ENCODE peak calls at places on chromosomes 13 and 19, in nine cellular contexts. One of them, this sample, is unnamed.

GRCh38 chr19:17867087-17867486 is 4.7 kb upstream of the SLC5A5 start:
- DNase-seq in HFF-Myc: no peak
- DNase-seq in pancreas: no peak
- DNase-seq in bronchial epithelial cell: no peak
- DNase-seq in RWPE1: no peak
- DNase-seq in tibial artery: no peak
- DNase-seq in cardiac muscle cell: no peak
- DNase-seq in GM23338: peak
- DNase-seq in fibroblast of the aortic adventitia: no peak
- DNase-seq in this sample: no peak

GRCh38 chr13:65613004-65613403 is 1617.1 kb downstream of the PCDH9 start:
- DNase-seq in HFF-Myc: no peak
- DNase-seq in pancreas: no peak
- DNase-seq in bronchial epithelial cell: no peak
- DNase-seq in RWPE1: no peak
- DNase-seq in tibial artery: no peak
- DNase-seq in cardiac muscle cell: no peak
- DNase-seq in GM23338: peak
- DNase-seq in fibroblast of the aortic adventitia: no peak
- DNase-seq in this sample: no peak

GRCh38 chr13:45750566-45750965 is 48.4 kb downstream of the CBY2 start:
- DNase-seq in HFF-Myc: no peak
- DNase-seq in pancreas: no peak
- DNase-seq in bronchial epithelial cell: no peak
- DNase-seq in RWPE1: no peak
- DNase-seq in tibial artery: no peak
- DNase-seq in cardiac muscle cell: no peak
- DNase-seq in GM23338: no peak
- DNase-seq in fibroblast of the aortic adventitia: no peak
- DNase-seq in this sample: no peak

GRCh38 chr13:59931621-59932020 is 232.1 kb downstream of the DIAPH3 start:
- DNase-seq in HFF-Myc: no peak
- DNase-seq in pancreas: no peak
- DNase-seq in bronchial epithelial cell: peak
- DNase-seq in RWPE1: no peak
- DNase-seq in tibial artery: no peak
- DNase-seq in cardiac muscle cell: no peak
- DNase-seq in GM23338: no peak
- DNase-seq in fibroblast of the aortic adventitia: no peak
- DNase-seq in this sample: no peak

GRCh38 chr13:111033172-111034133 is 81.7 kb upstream of the ARHGEF7 start:
- DNase-seq in HFF-Myc: no peak
- DNase-seq in pancreas: no peak
- DNase-seq in bronchial epithelial cell: peak
- DNase-seq in RWPE1: no peak
- DNase-seq in tibial artery: no peak
- DNase-seq in cardiac muscle cell: no peak
- DNase-seq in GM23338: no peak
- DNase-seq in fibroblast of the aortic adventitia: no peak
- DNase-seq in this sample: no peak

GRCh38 chr13:92677571-92677970 is 549.0 kb upstream of the GPC6 start:
- DNase-seq in HFF-Myc: no peak
- DNase-seq in pancreas: no peak
- DNase-seq in bronchial epithelial cell: no peak
- DNase-seq in RWPE1: no peak
- DNase-seq in tibial artery: no peak
- DNase-seq in cardiac muscle cell: peak
- DNase-seq in GM23338: peak
- DNase-seq in fibroblast of the aortic adventitia: no peak
- DNase-seq in this sample: no peak

GRCh38 chr19:4115050-4115817 is 8.7 kb downstream of the MAP2K2 start:
- DNase-seq in HFF-Myc: no peak
- DNase-seq in pancreas: no peak
- DNase-seq in bronchial epithelial cell: no peak
- DNase-seq in RWPE1: no peak
- DNase-seq in tibial artery: no peak
- DNase-seq in cardiac muscle cell: peak
- DNase-seq in GM23338: no peak
- DNase-seq in fibroblast of the aortic adventitia: no peak
- DNase-seq in this sample: no peak

GRCh38 chr19:57434386-57435061 is 601 bp upstream of the ZNF749 start:
- DNase-seq in HFF-Myc: no peak
- DNase-seq in pancreas: no peak
- DNase-seq in bronchial epithelial cell: peak
- DNase-seq in RWPE1: no peak
- DNase-seq in tibial artery: no peak
- DNase-seq in cardiac muscle cell: no peak
- DNase-seq in GM23338: peak
- DNase-seq in fibroblast of the aortic adventitia: no peak
- DNase-seq in this sample: no peak

GRCh38 chr19:38229585-38230073 is 5.6 kb upstream of the DPF1 start:
- DNase-seq in HFF-Myc: no peak
- DNase-seq in pancreas: peak
- DNase-seq in bronchial epithelial cell: peak
- DNase-seq in RWPE1: peak
- DNase-seq in tibial artery: no peak
- DNase-seq in cardiac muscle cell: peak
- DNase-seq in GM23338: peak
- DNase-seq in fibroblast of the aortic adventitia: peak
- DNase-seq in this sample: no peak

GRCh38 chr13:113112893-113113845 is 7.6 kb downstream of the F7 start:
- DNase-seq in HFF-Myc: no peak
- DNase-seq in pancreas: no peak
- DNase-seq in bronchial epithelial cell: no peak
- DNase-seq in RWPE1: no peak
- DNase-seq in tibial artery: peak
- DNase-seq in cardiac muscle cell: no peak
- DNase-seq in GM23338: no peak
- DNase-seq in fibroblast of the aortic adventitia: no peak
- DNase-seq in this sample: peak

GRCh38 chr13:33377825-33378224 is 92.3 kb upstream of the STARD13 start:
- DNase-seq in HFF-Myc: no peak
- DNase-seq in pancreas: no peak
- DNase-seq in bronchial epithelial cell: no peak
- DNase-seq in RWPE1: no peak
- DNase-seq in tibial artery: no peak
- DNase-seq in cardiac muscle cell: no peak
- DNase-seq in GM23338: no peak
- DNase-seq in fibroblast of the aortic adventitia: no peak
- DNase-seq in this sample: no peak

GRCh38 chr13:29713841-29714240 is 118.4 kb upstream of the SLC7A1 start:
- DNase-seq in HFF-Myc: no peak
- DNase-seq in pancreas: no peak
- DNase-seq in bronchial epithelial cell: no peak
- DNase-seq in RWPE1: peak
- DNase-seq in tibial artery: no peak
- DNase-seq in cardiac muscle cell: no peak
- DNase-seq in GM23338: peak
- DNase-seq in fibroblast of the aortic adventitia: no peak
- DNase-seq in this sample: no peak

GRCh38 chr13:108269601-108270328 is at the start of gene TNFSF13B:
- DNase-seq in HFF-Myc: no peak
- DNase-seq in pancreas: peak
- DNase-seq in bronchial epithelial cell: no peak
- DNase-seq in RWPE1: no peak
- DNase-seq in tibial artery: peak
- DNase-seq in cardiac muscle cell: peak
- DNase-seq in GM23338: peak
- DNase-seq in fibroblast of the aortic adventitia: peak
- DNase-seq in this sample: peak

GRCh38 chr13:46104868-46105267 is at the start of gene CPB2:
- DNase-seq in HFF-Myc: no peak
- DNase-seq in pancreas: no peak
- DNase-seq in bronchial epithelial cell: no peak
- DNase-seq in RWPE1: no peak
- DNase-seq in tibial artery: no peak
- DNase-seq in cardiac muscle cell: no peak
- DNase-seq in GM23338: no peak
- DNase-seq in fibroblast of the aortic adventitia: no peak
- DNase-seq in this sample: no peak

GRCh38 chr19:15450528-15450890 is 753 bp upstream of the WIZ start:
- DNase-seq in HFF-Myc: no peak
- DNase-seq in pancreas: no peak
- DNase-seq in bronchial epithelial cell: no peak
- DNase-seq in RWPE1: no peak
- DNase-seq in tibial artery: no peak
- DNase-seq in cardiac muscle cell: no peak
- DNase-seq in GM23338: no peak
- DNase-seq in fibroblast of the aortic adventitia: no peak
- DNase-seq in this sample: no peak

GRCh38 chr19:15452111-15453047 is 2.6 kb upstream of the WIZ start:
- DNase-seq in HFF-Myc: no peak
- DNase-seq in pancreas: peak
- DNase-seq in bronchial epithelial cell: peak
- DNase-seq in RWPE1: peak
- DNase-seq in tibial artery: peak
- DNase-seq in cardiac muscle cell: peak
- DNase-seq in GM23338: peak
- DNase-seq in fibroblast of the aortic adventitia: peak
- DNase-seq in this sample: peak

GRCh38 chr19:15453906-15454305 is 4.2 kb upstream of the WIZ start:
- DNase-seq in HFF-Myc: no peak
- DNase-seq in pancreas: no peak
- DNase-seq in bronchial epithelial cell: no peak
- DNase-seq in RWPE1: no peak
- DNase-seq in tibial artery: peak
- DNase-seq in cardiac muscle cell: no peak
- DNase-seq in GM23338: no peak
- DNase-seq in fibroblast of the aortic adventitia: no peak
- DNase-seq in this sample: no peak

GRCh38 chr19:15454371-15454800 is 4.6 kb upstream of the WIZ start:
- DNase-seq in HFF-Myc: no peak
- DNase-seq in pancreas: no peak
- DNase-seq in bronchial epithelial cell: no peak
- DNase-seq in RWPE1: no peak
- DNase-seq in tibial artery: no peak
- DNase-seq in cardiac muscle cell: no peak
- DNase-seq in GM23338: no peak
- DNase-seq in fibroblast of the aortic adventitia: no peak
- DNase-seq in this sample: no peak

DNA sequence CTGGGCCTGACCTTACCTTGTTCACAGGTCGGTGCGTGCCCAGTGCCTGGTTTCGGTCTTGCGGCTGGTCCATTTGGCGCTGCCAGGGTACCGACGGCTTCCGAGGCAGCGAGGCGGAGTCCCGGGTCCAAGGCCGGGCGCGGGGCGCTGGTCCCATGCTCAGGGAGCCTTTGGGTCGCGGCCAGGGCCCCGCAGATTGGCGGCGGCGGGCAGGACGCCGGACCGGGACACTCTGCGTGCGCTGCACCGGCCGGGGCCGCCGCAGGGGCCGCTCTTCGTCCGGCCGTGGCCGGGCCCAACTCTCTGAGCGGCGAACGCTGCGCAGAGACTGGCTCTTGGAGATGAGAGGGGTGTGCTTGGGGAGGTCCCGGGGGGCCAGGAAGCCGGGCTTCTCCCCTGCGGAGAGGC is 3.3 kb upstream of the WIZ start:
- DNase-seq in HFF-Myc: no peak
- DNase-seq in pancreas: peak
- DNase-seq in bronchial epithelial cell: no peak
- DNase-seq in RWPE1: no peak
- DNase-seq in tibial artery: no peak
- DNase-seq in cardiac muscle cell: peak
- DNase-seq in GM23338: peak
- DNase-seq in fibroblast of the aortic adventitia: no peak
- DNase-seq in this sample: peak
- TF ChIP-seq CTCF in HFF-Myc: no peak
- TF ChIP-seq CTCF in pancreas: no peak
- TF ChIP-seq CTCF in bronchial epithelial cell: peak
- TF ChIP-seq CTCF in RWPE1: peak
- TF ChIP-seq CTCF in tibial artery: peak
- TF ChIP-seq CTCF in cardiac muscle cell: peak
- TF ChIP-seq CTCF in GM23338: peak
- TF ChIP-seq CTCF in fibroblast of the aortic adventitia: peak
- TF ChIP-seq CTCF in this sample: peak

GRCh38 chr19:7197760-7198696 is 96.2 kb downstream of the INSR start:
- DNase-seq in HFF-Myc: peak
- DNase-seq in pancreas: peak
- DNase-seq in bronchial epithelial cell: peak
- DNase-seq in RWPE1: peak
- DNase-seq in tibial artery: peak
- DNase-seq in cardiac muscle cell: peak
- DNase-seq in GM23338: peak
- DNase-seq in fibroblast of the aortic adventitia: peak
- DNase-seq in this sample: peak
- TF ChIP-seq CTCF in HFF-Myc: no peak
- TF ChIP-seq CTCF in pancreas: no peak
- TF ChIP-seq CTCF in bronchial epithelial cell: no peak
- TF ChIP-seq CTCF in RWPE1: no peak
- TF ChIP-seq CTCF in tibial artery: peak
- TF ChIP-seq CTCF in cardiac muscle cell: peak
- TF ChIP-seq CTCF in GM23338: no peak
- TF ChIP-seq CTCF in fibroblast of the aortic adventitia: peak
- TF ChIP-seq CTCF in this sample: peak

GRCh38 chr13:99605417-99606321 is 104.4 kb downstream of the TM9SF2 start:
- DNase-seq in HFF-Myc: no peak
- DNase-seq in pancreas: peak
- DNase-seq in bronchial epithelial cell: peak
- DNase-seq in RWPE1: peak
- DNase-seq in tibial artery: peak
- DNase-seq in cardiac muscle cell: peak
- DNase-seq in GM23338: peak
- DNase-seq in fibroblast of the aortic adventitia: no peak
- DNase-seq in this sample: peak

GRCh38 chr13:99608345-99608744 is 107.1 kb downstream of the TM9SF2 start:
- DNase-seq in HFF-Myc: no peak
- DNase-seq in pancreas: no peak
- DNase-seq in bronchial epithelial cell: no peak
- DNase-seq in RWPE1: no peak
- DNase-seq in tibial artery: no peak
- DNase-seq in cardiac muscle cell: no peak
- DNase-seq in GM23338: no peak
- DNase-seq in fibroblast of the aortic adventitia: no peak
- DNase-seq in this sample: no peak

GRCh38 chr13:99606322-99607089 is 105.2 kb downstream of the TM9SF2 start:
- DNase-seq in HFF-Myc: no peak
- DNase-seq in pancreas: peak
- DNase-seq in bronchial epithelial cell: peak
- DNase-seq in RWPE1: peak
- DNase-seq in tibial artery: peak
- DNase-seq in cardiac muscle cell: peak
- DNase-seq in GM23338: peak
- DNase-seq in fibroblast of the aortic adventitia: peak
- DNase-seq in this sample: peak

GRCh38 chr13:99614465-99614885 is 113.2 kb downstream of the TM9SF2 start:
- DNase-seq in HFF-Myc: no peak
- DNase-seq in pancreas: peak
- DNase-seq in bronchial epithelial cell: peak
- DNase-seq in RWPE1: peak
- DNase-seq in tibial artery: no peak
- DNase-seq in cardiac muscle cell: no peak
- DNase-seq in GM23338: peak
- DNase-seq in fibroblast of the aortic adventitia: peak
- DNase-seq in this sample: no peak

GRCh38 chr13:99610702-99611289 is 109.5 kb downstream of the TM9SF2 start:
- DNase-seq in HFF-Myc: no peak
- DNase-seq in pancreas: no peak
- DNase-seq in bronchial epithelial cell: no peak
- DNase-seq in RWPE1: no peak
- DNase-seq in tibial artery: no peak
- DNase-seq in cardiac muscle cell: no peak
- DNase-seq in GM23338: peak
- DNase-seq in fibroblast of the aortic adventitia: no peak
- DNase-seq in this sample: no peak
- TF ChIP-seq CTCF in HFF-Myc: peak
- TF ChIP-seq CTCF in pancreas: no peak
- TF ChIP-seq CTCF in bronchial epithelial cell: peak
- TF ChIP-seq CTCF in RWPE1: no peak
- TF ChIP-seq CTCF in tibial artery: no peak
- TF ChIP-seq CTCF in cardiac muscle cell: peak
- TF ChIP-seq CTCF in GM23338: peak
- TF ChIP-seq CTCF in fibroblast of the aortic adventitia: no peak
- TF ChIP-seq CTCF in this sample: no peak

GRCh38 chr13:94710881-94711560 is 1.3 kb downstream of the SOX21 start:
- DNase-seq in HFF-Myc: no peak
- DNase-seq in pancreas: peak
- DNase-seq in bronchial epithelial cell: no peak
- DNase-seq in RWPE1: peak
- DNase-seq in tibial artery: peak
- DNase-seq in cardiac muscle cell: no peak
- DNase-seq in GM23338: peak
- DNase-seq in fibroblast of the aortic adventitia: no peak
- DNase-seq in this sample: no peak
- TF ChIP-seq CTCF in HFF-Myc: peak
- TF ChIP-seq CTCF in pancreas: no peak
- TF ChIP-seq CTCF in bronchial epithelial cell: no peak
- TF ChIP-seq CTCF in RWPE1: peak
- TF ChIP-seq CTCF in tibial artery: no peak
- TF ChIP-seq CTCF in cardiac muscle cell: no peak
- TF ChIP-seq CTCF in GM23338: peak
- TF ChIP-seq CTCF in fibroblast of the aortic adventitia: no peak
- TF ChIP-seq CTCF in this sample: no peak

This sample was measured in lower lobe of right lung.